ENCODE peak calls at places on chromosomes 13 and 19, in ten cellular contexts. W is G401; G is stimulated activated CD4-positive, alpha-beta T cell treated with anti-CD3 and anti-CD28 coated beads, TNF-alpha, amount 100 ng/mL, for 4 hours; F is cardiac fibroblast; V is Calu3; E is neural progenitor cell; U is T-helper 1 cell; I is HL-60; C is tibial nerve; Z is HTR-8/SVneo. A is an unnamed sample.

GRCh38 chr13:45372189-45373115 is 31.5 kb upstream of the TPT1 start:
- DNase-seq in C (no peak), V (no peak), F (no peak), G (no peak), U (no peak), E (no peak), Z (no peak), I (peak; percentile 56), W (no peak), A (no peak)

GRCh38 chr13:26589754-26590153 is 32.3 kb downstream of the WASF3 start:
- DNase-seq in C (no peak), G (no peak), I (no peak), W (peak; percentile 71), Z (no peak), E (no peak), V (no peak), F (peak; percentile 40), U (no peak), A (no peak)

GRCh38 chr13:67554296-67554695 is 324.2 kb upstream of the PCDH9 start:
- DNase-seq in V (no peak), U (no peak), C (no peak), E (no peak), G (no peak), F (peak; percentile 3), I (peak; percentile 68), Z (no peak), W (no peak), A (no peak)

GRCh38 chr19:29573486-29573885 is 32.6 kb upstream of the POP4 start:
- DNase-seq in G (no peak), Z (no peak), U (no peak), V (no peak), I (no peak), E (no peak), W (no peak), C (no peak), F (no peak), A (no peak)

GRCh38 chr19:30691767-30692516 is 319.8 kb downstream of the ZNF536 start:
- DNase-seq in Z (no peak), I (no peak), F (no peak), C (peak; percentile 34), V (no peak), W (peak; percentile 90), G (no peak), U (no peak), E (no peak), A (no peak)

GRCh38 chr19:41570639-41571112 is 5.3 kb upstream of the CEACAM21 start:
- DNase-seq in C (peak; percentile 85), I (peak; percentile 78), E (peak; percentile 88), G (peak; percentile 75), F (peak; percentile 78), U (peak; percentile 66), V (peak; percentile 91), Z (peak; percentile 75), W (peak; percentile 40), A (peak; percentile 92)

GRCh38 chr19:30419581-30420180 is 47.5 kb downstream of the ZNF536 start:
- DNase-seq in I (no peak), W (no peak), U (no peak), Z (no peak), E (no peak), V (no peak), F (no peak), C (no peak), G (no peak), A (peak; percentile 64)

GRCh38 chr19:1875646-1876493 is 9.4 kb downstream of the ABHD17A start:
- DNase-seq in U (peak; percentile 76), G (peak; percentile 73), I (peak; percentile 92), W (peak; percentile 93), C (peak; percentile 88), Z (peak; percentile 86), F (peak; percentile 92), E (peak; percentile 96), V (peak; percentile 86), A (peak; percentile 98)

GRCh38 chr13:98478134-98479129 is 98.5 kb downstream of the STK24 start:
- DNase-seq in U (no peak), C (no peak), G (no peak), F (no peak), E (peak; percentile 93), Z (peak; percentile 9), W (no peak), I (peak; percentile 29), V (no peak), A (no peak)

GRCh38 chr13:26601669-26602068 is 44.2 kb downstream of the WASF3 start:
- DNase-seq in E (no peak), G (no peak), Z (peak; percentile 36), C (no peak), V (no peak), I (peak; percentile 59), F (peak; percentile 38), U (no peak), W (peak; percentile 81), A (no peak)

GRCh38 chr13:45297456-45298205 is 43.4 kb downstream of the TPT1 start:
- DNase-seq in G (no peak), Z (no peak), W (no peak), U (no peak), F (no peak), V (no peak), E (no peak), I (no peak), C (no peak), A (no peak)

GRCh38 chr13:112587359-112587766 is 590 bp downstream of the TUBGCP3 start:
- DNase-seq in Z (peak; percentile 74), G (peak; percentile 62), E (peak; percentile 85), I (peak; percentile 91), U (peak; percentile 28), F (peak; percentile 88), C (peak; percentile 62), W (peak; percentile 47), V (peak; percentile 54), A (peak; percentile 96)

GRCh38 chr13:101623469-101624209 is 171.2 kb downstream of the ITGBL1 start:
- DNase-seq in U (no peak), F (no peak), C (no peak), W (no peak), G (no peak), I (no peak), Z (peak; percentile 2), V (no peak), E (no peak), A (no peak)

GRCh38 chr13:18944501-18945068 is 237.0 kb downstream of the TUBA3C start:
- DNase-seq in G (no peak), U (no peak), V (no peak), F (no peak), Z (no peak), W (no peak), E (no peak), I (no peak), C (no peak), A (no peak)

GRCh38 chr19:48946789-48947542 is 7.7 kb upstream of the BAX start:
- DNase-seq in U (no peak), W (no peak), F (no peak), I (no peak), E (no peak), V (no peak), G (no peak), Z (no peak), C (no peak), A (no peak)

GRCh38 chr13:30934803-30935202 is 2.3 kb downstream of the TEX26 start:
- DNase-seq in F (no peak), V (no peak), G (no peak), Z (no peak), E (no peak), U (no peak), I (no peak), W (no peak), C (no peak), A (peak; percentile 72)

GRCh38 chr13:53788286-53788685 is 759.7 kb downstream of the OLFM4 start:
- DNase-seq in I (no peak), C (no peak), Z (no peak), F (no peak), V (no peak), E (no peak), W (no peak), U (no peak), G (no peak), A (no peak)

GRCh38 chr13:69601661-69602060 is 506.0 kb upstream of the ATXN8OS start:
- DNase-seq in V (no peak), F (no peak), C (no peak), U (no peak), E (no peak), G (no peak), I (no peak), W (no peak), Z (no peak), A (no peak)

GRCh38 chr19:7681336-7682174 is 922 bp downstream of the TRAPPC5 start:
- DNase-seq in I (peak; percentile 100), E (peak; percentile 92), Z (peak; percentile 57), W (peak; percentile 79), V (peak; percentile 59), C (peak; percentile 83), F (peak; percentile 83), G (peak; percentile 80), U (peak; percentile 60), A (peak; percentile 95)

GRCh38 chr13:79907527-79907926 is 426.6 kb downstream of the NDFIP2 start:
- DNase-seq in Z (no peak), G (no peak), W (no peak), V (no peak), C (no peak), U (no peak), I (no peak), F (no peak), E (no peak), A (no peak)

GRCh38 chr19:49507803-49508494 is 4.5 kb upstream of the FCGRT start:
- DNase-seq in C (no peak), V (no peak), W (no peak), I (no peak), Z (no peak), E (peak; percentile 1), F (no peak), G (no peak), U (no peak), A (no peak)

GRCh38 chr19:1244693-1245451 is 3.3 kb downstream of the ATP5F1D start:
- DNase-seq in F (no peak), I (no peak), W (no peak), Z (no peak), U (no peak), E (no peak), C (no peak), G (no peak), V (no peak), A (no peak)

GRCh38 chr19:3604227-3604986 is 2.3 kb downstream of the TBXA2R start:
- DNase-seq in V (no peak), U (no peak), I (no peak), Z (no peak), F (no peak), C (no peak), G (no peak), E (no peak), W (no peak), A (no peak)

GRCh38 chr13:88648598-88649373 is 977.6 kb downstream of the SLITRK5 start:
- DNase-seq in E (no peak), G (no peak), Z (no peak), V (no peak), U (no peak), C (no peak), W (no peak), F (no peak), I (no peak), A (no peak)